ENCODE peak calls at places on chromosomes 5 and 9, in six cellular contexts. J is C1 segment of cervical spinal cord, Z is NCI-H2081, X is NCI-H2171 treated with DMSO at 0.1 percent for 48 hours, O is NCI-H2029, P is T-helper 1 cell. T is an unnamed sample.

GRCh38 chr9:134642385-134643181 is 980 bp downstream of the COL5A1 start:
- DNase-seq in P (no peak), J (no peak), Z (no peak), X (peak), O (no peak), T (no peak)

GRCh38 chr5:84628918-84629317 is 244.2 kb upstream of the EDIL3 start:
- DNase-seq in P (no peak), O (no peak), Z (no peak), J (no peak), X (no peak), T (no peak)

GRCh38 chr5:58497956-58498942 is 7.0 kb downstream of the GAPT start:
- DNase-seq in J (no peak), O (no peak), Z (peak), X (peak), P (no peak), T (no peak)

GRCh38 chr5:14453486-14453885 is 128.1 kb upstream of the OTULINL start:
- DNase-seq in P (no peak), Z (no peak), O (no peak), X (no peak), J (no peak), T (no peak)

GRCh38 chr5:173831196-173831914 is 56.8 kb upstream of the CPEB4 start:
- DNase-seq in O (no peak), Z (no peak), J (no peak), X (no peak), P (no peak), T (no peak)

GRCh38 chr5:169116961-169117461 is 183.9 kb downstream of the SLIT3 start:
- DNase-seq in P (no peak), X (no peak), J (no peak), Z (no peak), O (no peak), T (no peak)

GRCh38 chr5:110063640-110064592 is 374.2 kb downstream of the MAN2A1 start:
- DNase-seq in J (no peak), O (no peak), X (no peak), P (no peak), Z (no peak), T (no peak)

GRCh38 chr5:79173626-79174025 is 62.0 kb downstream of the BHMT start:
- DNase-seq in J (no peak), Z (peak), O (peak), P (no peak), X (no peak), T (peak)

GRCh38 chr5:68479524-68479923 is 264.0 kb downstream of the PIK3R1 start:
- DNase-seq in Z (no peak), O (no peak), J (no peak), P (no peak), X (peak), T (no peak)

GRCh38 chr9:91126761-91127420 is 234.8 kb downstream of the AUH start:
- DNase-seq in X (no peak), O (no peak), J (no peak), Z (no peak), P (no peak), T (no peak)

GRCh38 chr5:963673-964531 is 44.7 kb upstream of the NKD2 start:
- DNase-seq in O (no peak), Z (no peak), J (no peak), X (no peak), P (no peak), T (no peak)

GRCh38 chr9:4381744-4382143 is 81.9 kb upstream of the GLIS3 start:
- DNase-seq in O (no peak), P (no peak), Z (no peak), J (no peak), X (no peak), T (no peak)

GRCh38 chr5:37043693-37044092 is 167.1 kb downstream of the NIPBL start:
- DNase-seq in X (peak), J (no peak), Z (peak), O (no peak), P (no peak), T (no peak)

GRCh38 chr9:128892223-128892892 is 10.4 kb downstream of the LRRC8A start:
- DNase-seq in X (no peak), O (no peak), Z (no peak), P (no peak), J (peak), T (no peak)

GRCh38 chr9:19989213-19989612 is 200.4 kb upstream of the SLC24A2 start:
- DNase-seq in P (no peak), O (no peak), X (no peak), J (no peak), Z (no peak), T (no peak)

GRCh38 chr5:56481147-56481997 is 248.2 kb upstream of the ANKRD55 start:
- DNase-seq in X (no peak), J (peak), P (no peak), O (no peak), Z (no peak), T (no peak)

GRCh38 chr5:53035868-53036381 is 46.8 kb downstream of the ITGA2 start:
- DNase-seq in Z (no peak), X (no peak), P (no peak), O (no peak), J (no peak), T (no peak)

GRCh38 chr5:97365173-97365845 is 182.3 kb upstream of the RIOK2 start:
- DNase-seq in Z (no peak), J (no peak), O (no peak), X (no peak), P (no peak), T (no peak)

GRCh38 chr9:26746357-26747072 is 146.1 kb downstream of the CAAP1 start:
- DNase-seq in O (no peak), X (no peak), Z (no peak), P (no peak), J (no peak), T (no peak)

GRCh38 chr5:122723606-122724352 is 51.1 kb upstream of the SNX2 start:
- DNase-seq in P (no peak), X (no peak), Z (no peak), J (no peak), O (no peak), T (no peak)

GRCh38 chr5:77012601-77013000 is 17.6 kb upstream of the AGGF1 start:
- DNase-seq in J (no peak), P (no peak), Z (no peak), O (no peak), X (no peak), T (no peak)

GRCh38 chr5:84433461-84433860 is 48.8 kb upstream of the EDIL3 start:
- DNase-seq in X (no peak), Z (no peak), J (no peak), O (no peak), P (no peak), T (no peak)

GRCh38 chr5:43315262-43315661 is 2.0 kb upstream of the HMGCS1 start:
- DNase-seq in J (no peak), Z (no peak), O (no peak), P (no peak), X (no peak), T (no peak)

GRCh38 chr9:71690058-71690691 is 78.1 kb downstream of the CEMIP2 start:
- DNase-seq in O (no peak), P (no peak), X (no peak), Z (no peak), J (no peak), T (no peak)

GRCh38 chr5:82023530-82024095 is 51.8 kb downstream of the ATG10 start:
- DNase-seq in X (no peak), J (no peak), O (no peak), Z (no peak), P (no peak), T (no peak)

GRCh38 chr5:74055446-74056097 is 429.6 kb downstream of the ARHGEF28 start:
- DNase-seq in Z (peak), P (no peak), O (no peak), X (peak), J (no peak), T (no peak)

GRCh38 chr9:130786526-130786925 is 48.5 kb upstream of the ABL1 start:
- DNase-seq in P (no peak), X (no peak), J (no peak), Z (no peak), O (no peak), T (no peak)